ENCODE peak calls at places on chromosomes 11 and 22, in four cellular contexts. L, G, U and W are unnamed samples.

GRCh38 chr22:49768077-49768476 is 59.6 kb downstream of the BRD1 start:
- DNase-seq in L (no peak), G (no peak), U (no peak), W (no peak)

GRCh38 chr11:129950319-129951034 is 52.2 kb downstream of the PRDM10 start:
- DNase-seq in G (no peak), U (no peak), L (no peak), W (no peak)

GRCh38 chr11:111378185-111378772 is 796 bp downstream of the POU2AF1 start:
- DNase-seq in G (no peak), L (no peak), U (no peak), W (no peak)

GRCh38 chr22:42969348-42969975 is 45.5 kb downstream of the PACSIN2 start:
- DNase-seq in L (no peak), U (peak; percentile 93), G (no peak), W (no peak)

GRCh38 chr11:21464601-21465193 is 728.2 kb upstream of the ANO5 start:
- DNase-seq in U (no peak), G (no peak), L (no peak), W (no peak)

GRCh38 chr22:22666307-22667091 is 22.1 kb downstream of the GGTLC2 start:
- DNase-seq in G (no peak), U (no peak), L (no peak), W (no peak)

GRCh38 chr11:64447717-64448598 is 89.0 kb downstream of the RPS6KA4 start:
- DNase-seq in U (no peak), L (no peak), G (no peak), W (peak; percentile 36)

GRCh38 chr22:43941449-43941848 is 13.8 kb upstream of the SAMM50 start:
- DNase-seq in U (no peak), L (no peak), G (no peak), W (no peak)

GRCh38 chr22:36829370-36830002 is 12.7 kb upstream of the PVALB start:
- DNase-seq in L (no peak), U (no peak), G (no peak), W (no peak)
- H3K4me3 ChIP-seq in L (no peak overlapping the region), U (no peak overlapping the region), G (no peak overlapping the region), W (no peak overlapping the region)

GRCh38 chr11:65907878-65908277 is 7.7 kb upstream of the FOSL1 start:
- DNase-seq in G (no peak), U (no peak), L (no peak), W (no peak)

GRCh38 chr11:65915101-65915820 is 3.6 kb downstream of the C11orf68 start:
- DNase-seq in L (no peak), U (no peak), G (no peak), W (no peak)

GRCh38 chr11:65915821-65916251 is 3.0 kb downstream of the C11orf68 start:
- DNase-seq in L (peak; percentile 96), U (peak; percentile 94), G (peak; percentile 89), W (no peak)

GRCh38 chr11:65912840-65913239 is 6.0 kb downstream of the C11orf68 start:
- DNase-seq in L (no peak), U (no peak), G (no peak), W (no peak)

DNA sequence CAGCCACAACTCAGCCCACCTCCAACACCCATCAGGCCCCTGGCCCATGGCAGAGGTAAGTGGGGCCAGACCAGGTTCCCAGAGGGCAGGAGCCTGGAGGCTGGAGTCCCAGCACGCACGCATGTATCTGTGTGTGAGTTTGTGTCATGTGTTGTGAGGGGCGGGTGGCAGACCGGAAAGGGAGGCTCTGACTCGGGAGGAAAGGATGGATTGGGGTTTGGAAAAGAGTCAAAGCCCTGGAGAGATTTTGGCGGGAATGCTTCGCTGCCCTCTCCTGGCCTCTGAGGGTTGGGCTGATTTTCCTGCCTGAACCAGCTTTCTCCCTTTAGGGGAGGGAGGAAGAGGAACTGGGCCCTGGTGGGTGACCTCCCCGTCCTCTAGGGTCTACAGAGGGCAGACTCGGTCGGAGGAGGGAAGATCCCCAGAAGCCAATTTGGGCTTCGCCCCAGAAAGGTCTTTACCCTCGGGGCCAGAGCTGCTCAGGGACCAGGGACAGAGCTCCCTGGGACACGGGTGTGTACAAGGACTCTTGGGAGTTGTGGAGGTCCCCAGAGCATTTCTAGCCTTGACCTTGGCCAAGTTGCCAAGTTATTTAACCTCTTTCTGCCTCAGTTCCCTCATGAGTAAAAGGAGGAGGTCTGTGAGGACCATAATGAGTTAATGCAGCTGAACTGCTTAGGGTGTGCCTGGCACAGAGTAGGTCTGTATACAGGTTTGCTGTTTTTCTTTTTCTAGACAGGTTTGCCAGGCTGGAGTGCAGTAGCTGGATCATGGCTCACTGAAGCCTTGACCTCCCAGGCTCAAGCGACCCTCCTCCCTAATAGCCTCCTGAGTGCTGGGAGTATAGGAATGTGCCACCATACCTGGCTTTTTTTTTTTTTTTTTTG is 6.9 kb downstream of the C11orf68 start:
- DNase-seq in G (peak; percentile 72), U (no peak), L (no peak), W (no peak)
- TF ChIP-seq CTCF in G (no peak), U (peak; percentile 19), L (no peak), W (peak; percentile 5)

GRCh38 chr11:19922689-19923035 is 210.0 kb downstream of the NAV2 start:
- DNase-seq in U (no peak), G (no peak), L (no peak), W (no peak)
- H3K4me3 ChIP-seq in U (no peak overlapping the region), G (no peak overlapping the region), L (no peak overlapping the region), W (no peak overlapping the region)

DNA sequence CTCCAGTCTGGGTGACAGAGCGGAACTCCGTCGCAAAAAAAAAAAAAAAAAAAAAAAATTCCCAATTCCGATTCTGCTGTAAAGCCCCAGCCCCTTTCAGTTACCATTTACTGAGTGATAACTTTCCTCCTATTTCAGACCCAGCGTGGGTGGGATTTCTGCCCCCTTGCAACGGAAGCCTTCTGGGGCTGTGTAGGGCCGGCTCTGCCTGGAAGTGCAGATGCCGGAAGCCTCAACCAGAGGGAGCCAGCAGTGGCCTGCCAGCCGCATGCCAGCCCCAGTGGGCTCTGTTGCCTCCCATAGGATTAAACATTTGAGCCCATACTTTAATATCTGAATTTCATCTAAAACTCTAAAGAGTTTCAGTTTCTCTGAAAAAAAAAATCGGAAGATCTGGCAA is 60.0 kb upstream of the NUP50 start:
- DNase-seq in L (no peak), U (no peak), G (no peak), W (no peak)
- TF ChIP-seq CTCF in L (no peak), U (peak; percentile 4), G (no peak), W (no peak)

DNA sequence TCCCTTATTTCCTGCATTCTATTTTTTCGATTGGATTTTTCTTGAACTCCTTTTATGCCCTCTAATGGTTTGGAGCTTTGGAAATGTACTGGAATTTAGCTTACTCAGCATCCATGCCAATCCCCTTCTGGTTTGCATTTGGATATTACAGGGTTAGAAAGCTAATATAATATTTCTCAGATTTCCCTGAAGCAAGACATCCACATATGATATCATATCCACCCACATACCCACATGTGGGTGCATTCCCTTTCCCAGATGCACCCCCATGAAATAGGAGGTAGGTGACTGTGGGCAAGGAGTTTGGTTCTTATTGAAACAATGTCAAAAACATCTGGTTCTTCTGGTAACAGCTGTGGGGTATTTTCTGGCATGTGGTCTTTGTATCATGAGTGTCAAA is 32.8 kb upstream of the DDX10 start:
- DNase-seq in U (peak; percentile 19), G (no peak), L (no peak), W (no peak)
- H3K4me3 ChIP-seq in U (no peak overlapping the region), G (no peak overlapping the region), L (no peak overlapping the region), W (no peak overlapping the region)

GRCh38 chr11:77820565-77821348 is at the start of the genes AAMDC and RSF1:
- DNase-seq in L (peak; percentile 99), U (peak; percentile 93), G (peak; percentile 96), W (peak; percentile 94)
- TF ChIP-seq CTCF in L (peak; percentile 60), U (peak; percentile 65), G (peak; percentile 47), W (peak; percentile 76)

GRCh38 chr11:2147391-2147790 is 8.2 kb upstream of the IGF2 start:
- DNase-seq in L (no peak), G (no peak), U (no peak), W (no peak)
- H3K4me3 ChIP-seq in L (no peak overlapping the region), G (no peak overlapping the region), U (no peak overlapping the region), W (no peak overlapping the region)

GRCh38 chr11:103110406-103110805 is 1.2 kb downstream of the DYNC2H1 start:
- DNase-seq in G (no peak), L (no peak), U (peak; percentile 14), W (no peak)
- TF ChIP-seq CTCF in G (no peak), L (no peak), U (peak; percentile 43), W (no peak)

GRCh38 chr11:72238492-72239295 is 5.3 kb downstream of the PHOX2A start:
- DNase-seq in U (no peak), L (no peak), G (no peak), W (no peak)
- H3K4me3 ChIP-seq in U (no peak overlapping the region), L (peak overlapping the region; percentile 71), G (no peak overlapping the region), W (no peak overlapping the region)

GRCh38 chr22:25884121-25884520 is 142.1 kb downstream of the MYO18B start:
- DNase-seq in L (no peak), U (no peak), G (no peak), W (no peak)

GRCh38 chr22:25881353-25881752 is 139.4 kb downstream of the MYO18B start:
- DNase-seq in L (no peak), G (no peak), U (no peak), W (no peak)

GRCh38 chr22:25882366-25882765 is 140.4 kb downstream of the MYO18B start:
- DNase-seq in U (no peak), G (no peak), L (no peak), W (no peak)

GRCh38 chr22:25878933-25879332 is 136.9 kb downstream of the MYO18B start:
- DNase-seq in G (no peak), U (no peak), L (no peak), W (no peak)

GRCh38 chr22:25880524-25880923 is 138.5 kb downstream of the MYO18B start:
- DNase-seq in L (no peak), U (no peak), G (no peak), W (no peak)
- TF ChIP-seq CTCF in L (no peak), U (no peak), G (no peak), W (peak; percentile 68)